ENCODE peak calls at places on chromosomes 3 and 15, in five cellular contexts. H, A, T, L and B are unnamed samples.

GRCh38 chr3:44159901-44160300 is 81.8 kb upstream of the TOPAZ1 start:
- DNase-seq in H (no peak), L (no peak), T (no peak), A (no peak), B (no peak)

GRCh38 chr3:182735672-182736071 is 57.6 kb upstream of the ATP11B start:
- DNase-seq in L (no peak), H (no peak), A (no peak), T (no peak), B (no peak)

GRCh38 chr15:69997701-69998273 is 99.9 kb downstream of the TLE3 start:
- DNase-seq in A (no peak), H (peak; percentile 12), T (no peak), L (no peak), B (no peak)

GRCh38 chr15:89401636-89402252 is 67.1 kb upstream of the POLG start:
- DNase-seq in A (no peak), T (no peak), L (no peak), H (no peak), B (no peak)

GRCh38 chr3:188861847-188862740 is 309.7 kb upstream of the TPRG1 start:
- DNase-seq in L (no peak), A (no peak), T (no peak), H (no peak), B (no peak)

GRCh38 chr3:175977968-175978752 is 1119.0 kb downstream of the NAALADL2 start:
- DNase-seq in L (no peak), H (no peak), T (no peak), A (no peak), B (no peak)

GRCh38 chr3:161630791-161631190 is 134.2 kb downstream of the OTOL1 start:
- DNase-seq in H (no peak), L (no peak), A (no peak), T (no peak), B (no peak)

GRCh38 chr3:136495213-136495612 is 245.1 kb downstream of the PCCB start:
- DNase-seq in A (no peak), L (no peak), T (no peak), H (no peak), B (no peak)

GRCh38 chr15:45603881-45604280 is 16.7 kb downstream of the BLOC1S6 start:
- DNase-seq in T (no peak), A (no peak), L (no peak), H (no peak), B (no peak)

GRCh38 chr15:73886717-73887345 is 13.5 kb downstream of the TBC1D21 start:
- DNase-seq in A (no peak), L (peak; percentile 42), T (no peak), H (no peak), B (no peak)

GRCh38 chr15:80892414-80892813 is 97.2 kb downstream of the MESD start:
- DNase-seq in A (no peak), L (no peak), T (no peak), H (no peak), B (no peak)

GRCh38 chr3:154818676-154819255 is 261.4 kb upstream of the MME start:
- DNase-seq in L (no peak), T (no peak), H (no peak), A (no peak), B (no peak)

GRCh38 chr3:122754867-122755835 is 38.5 kb downstream of the HSPBAP1 start:
- DNase-seq in L (no peak), H (no peak), T (peak; percentile 17), A (no peak), B (no peak)

GRCh38 chr3:125375950-125376679 is 990 bp upstream of the ZNF148 start:
- DNase-seq in H (no peak), A (no peak), L (no peak), T (no peak), B (peak; percentile 8)

GRCh38 chr3:196757876-196758739 is 18.5 kb downstream of the PAK2 start:
- DNase-seq in L (no peak), T (no peak), A (no peak), H (no peak), B (no peak)

GRCh38 chr15:96309143-96309542 is 21.4 kb upstream of the NR2F2 start:
- DNase-seq in H (no peak), T (no peak), A (no peak), L (no peak), B (no peak)

GRCh38 chr3:147301781-147302180 is 104.6 kb downstream of the ZIC4 start:
- DNase-seq in T (no peak), A (no peak), L (no peak), H (no peak), B (no peak)

GRCh38 chr3:136817448-136817847 is 1.5 kb upstream of the SLC35G2 start:
- DNase-seq in T (no peak), A (no peak), L (no peak), H (no peak), B (no peak)

GRCh38 chr15:80527961-80528360 is 123.8 kb downstream of the ARNT2 start:
- DNase-seq in T (no peak), A (no peak), L (no peak), H (no peak), B (no peak)

GRCh38 chr15:27730878-27731277 is 368.2 kb downstream of the OCA2 start:
- DNase-seq in A (no peak), T (no peak), H (no peak), L (no peak), B (no peak)

GRCh38 chr3:164806188-164806587 is 272.1 kb downstream of the SI start:
- DNase-seq in L (no peak), A (no peak), H (no peak), T (no peak), B (no peak)

GRCh38 chr15:89874926-89875564 is 18.7 kb downstream of the AP3S2 start:
- DNase-seq in H (peak; percentile 57), T (peak; percentile 51), A (peak; percentile 81), L (peak; percentile 85), B (peak; percentile 86)

GRCh38 chr3:136078421-136079364 is 113.2 kb downstream of the PPP2R3A start:
- DNase-seq in H (no peak), A (no peak), L (no peak), T (no peak), B (no peak)

GRCh38 chr3:146117406-146118285 is 43.3 kb downstream of the PLOD2 start:
- DNase-seq in T (no peak), H (no peak), A (no peak), L (no peak), B (no peak)

GRCh38 chr15:47682661-47683060 is 34.6 kb upstream of the SEMA6D start:
- DNase-seq in H (no peak), L (no peak), T (no peak), A (no peak), B (no peak)

GRCh38 chr3:152100491-152101086 is 168.1 kb upstream of the MBNL1 start:
- DNase-seq in H (no peak), T (no peak), A (no peak), L (no peak), B (no peak)